ENCODE peak calls at places on chromosomes 12 and 14, in eight cellular contexts. A is body of pancreas; K is CD8-positive, alpha-beta T cell; G is dermis microvascular lymphatic vessel endothelial cell; M is NCI-H2081; F is ELR; J is WTC11; N is activated naive CD4-positive, alpha-beta T cell treated with anti-CD3 and anti-CD28 coated beads for 36 hours. Z is an unnamed sample.

GRCh38 chr12:108860443-108860842 is 3.1 kb upstream of the SSH1 start:
- DNase-seq in N (no peak), M (no peak), F (no peak), A (no peak), G (no peak), J (no peak), K (no peak), Z (no peak)

GRCh38 chr14:68506021-68506644 is 286.7 kb downstream of the ZFP36L1 start:
- DNase-seq in A (peak), J (no peak), K (no peak), N (peak), G (peak), F (peak), M (no peak), Z (no peak)

GRCh38 chr12:115823635-115824034 is 453.9 kb downstream of the MED13L start:
- DNase-seq in G (no peak), J (no peak), M (no peak), F (no peak), K (no peak), N (no peak), A (peak), Z (no peak)

GRCh38 chr12:78683031-78683430 is 181.5 kb upstream of the SYT1 start:
- DNase-seq in M (no peak), J (no peak), A (no peak), F (peak), G (peak), K (no peak), N (no peak), Z (no peak)

GRCh38 chr12:57456145-57456700 is 1.1 kb downstream of the INHBE start:
- DNase-seq in M (peak), G (peak), J (peak), F (peak), N (peak), K (peak), A (peak), Z (no peak)

GRCh38 chr14:92914087-92914656 is 8.8 kb upstream of the CHGA start:
- DNase-seq in G (peak), F (peak), K (no peak), A (peak), M (no peak), N (peak), J (peak), Z (no peak)

GRCh38 chr12:85363382-85364190 is 83.6 kb downstream of the ALX1 start:
- DNase-seq in M (no peak), G (peak), N (no peak), K (no peak), F (no peak), A (no peak), J (no peak), Z (no peak)

GRCh38 chr12:69908208-69908607 is 83.2 kb downstream of the MYRFL start:
- DNase-seq in K (no peak), N (no peak), J (no peak), F (no peak), A (no peak), G (peak), M (no peak), Z (peak)

GRCh38 chr14:72017290-72017689 is 85.1 kb downstream of the RGS6 start:
- DNase-seq in A (no peak), K (no peak), F (no peak), M (no peak), N (no peak), J (no peak), G (no peak), Z (no peak)

GRCh38 chr12:131208425-131208824 is 254.7 kb downstream of the ADGRD1 start:
- DNase-seq in M (no peak), N (no peak), K (no peak), J (no peak), F (no peak), A (no peak), G (no peak), Z (no peak)

GRCh38 chr12:48183876-48184548 is 568 bp downstream of the CCDC184 start:
- DNase-seq in M (no peak), F (no peak), G (no peak), J (peak), K (peak), N (no peak), A (peak), Z (no peak)

GRCh38 chr12:70719672-70720420 is 82.6 kb upstream of the PTPRB start:
- DNase-seq in F (peak), N (peak), A (peak), M (peak), K (no peak), G (peak), J (peak), Z (no peak)

GRCh38 chr14:105907276-105907675 is 380.9 kb downstream of the TMEM121 start:
- DNase-seq in K (no peak), G (no peak), F (no peak), N (no peak), A (no peak), J (no peak), M (no peak), Z (no peak)